ENCODE peak calls at places on chromosomes 5 and 9, in eight cellular contexts. T is stimulated activated CD4-positive, alpha-beta T cell treated with anti-CD3 and anti-CD28 coated beads, Interleukin-2, amount 100 ng/mL, for 24 hours; I is NCI-H2107; O is cardiac muscle cell; X is HTR-8/SVneo; D is ureter; R is smooth muscle cell of the brain vasculature; M is endothelial cell. J is an unnamed sample.
A peak's percentile ranks its signal among the peaks of the same experiment; 100 is the strongest.

GRCh38 chr9:121767176-121767769 is 115.8 kb downstream of the DAB2IP start:
- DNase-seq in T (no peak), I (no peak), O (no peak), X (no peak), D (no peak), R (no peak), M (no peak), J (no peak)

GRCh38 chr5:150497274-150497988 is 10.5 kb upstream of the NDST1 start:
- DNase-seq in T (no peak), I (peak; percentile 27), O (no peak), X (peak; percentile 93), D (peak; percentile 69), R (peak; percentile 60), M (no peak), J (peak; percentile 21)

GRCh38 chr5:94288937-94289336 is 329.5 kb downstream of the KIAA0825 start:
- DNase-seq in T (no peak), I (no peak), O (no peak), X (peak; percentile 4), D (no peak), R (no peak), M (no peak), J (no peak)

GRCh38 chr5:51378778-51379652 is 4.2 kb upstream of the ISL1 start:
- DNase-seq in T (no peak), I (no peak), O (peak; percentile 55), X (no peak), D (no peak), R (no peak), M (peak; percentile 25), J (no peak)

GRCh38 chr5:55402199-55402598 is 94.4 kb downstream of the MTREX start:
- DNase-seq in T (no peak), I (no peak), O (no peak), X (no peak), D (no peak), R (no peak), M (no peak), J (no peak)

GRCh38 chr9:117546894-117547293 is 132.0 kb upstream of the ASTN2 start:
- DNase-seq in T (no peak), I (no peak), O (no peak), X (no peak), D (peak; percentile 51), R (no peak), M (peak; percentile 38), J (no peak)

GRCh38 chr5:132266031-132266835 is 8.7 kb downstream of the PDLIM4 start:
- DNase-seq in T (peak; percentile 14), I (no peak), O (no peak), X (no peak), D (peak; percentile 43), R (no peak), M (no peak), J (no peak)

GRCh38 chr5:140042551-140043507 is at the start of gene NRG2:
- DNase-seq in T (peak; percentile 36), I (peak; percentile 2), O (peak; percentile 86), X (peak; percentile 80), D (peak; percentile 74), R (no peak), M (peak; percentile 68), J (peak; percentile 16)

GRCh38 chr9:27626629-27627564 is 53.6 kb upstream of the C9orf72 start:
- DNase-seq in T (no peak), I (no peak), O (peak; percentile 10), X (no peak), D (no peak), R (no peak), M (no peak), J (no peak)

GRCh38 chr5:119397518-119398380 is 41.9 kb downstream of the TNFAIP8 start:
- DNase-seq in T (no peak), I (no peak), O (no peak), X (no peak), D (no peak), R (no peak), M (no peak), J (no peak)

GRCh38 chr9:99579964-99580363 is 241.7 kb upstream of the NR4A3 start:
- DNase-seq in T (no peak), I (no peak), O (no peak), X (no peak), D (no peak), R (no peak), M (no peak), J (no peak)

GRCh38 chr9:124574944-124575343 is 67.7 kb upstream of the NR5A1 start:
- DNase-seq in T (no peak), I (no peak), O (no peak), X (peak; percentile 47), D (no peak), R (no peak), M (no peak), J (no peak)

GRCh38 chr9:91716815-91717214 is 233.2 kb downstream of the ROR2 start:
- DNase-seq in T (no peak), I (no peak), O (no peak), X (no peak), D (no peak), R (no peak), M (no peak), J (no peak)

GRCh38 chr9:110538169-110538568 is 41.4 kb downstream of the SVEP1 start:
- DNase-seq in T (no peak), I (no peak), O (no peak), X (no peak), D (no peak), R (no peak), M (no peak), J (no peak)

GRCh38 chr9:88280816-88281382 is 107.3 kb upstream of the SPIN1 start:
- DNase-seq in T (no peak), I (no peak), O (no peak), X (no peak), D (no peak), R (no peak), M (peak; percentile 11), J (no peak)

GRCh38 chr9:16202913-16203734 is 650.3 kb downstream of the CCDC171 start:
- DNase-seq in T (no peak), I (no peak), O (no peak), X (peak; percentile 79), D (no peak), R (peak; percentile 82), M (no peak), J (no peak)

GRCh38 chr9:99465231-99465891 is 243.3 kb downstream of the SEC61B start:
- DNase-seq in T (no peak), I (no peak), O (no peak), X (no peak), D (no peak), R (no peak), M (no peak), J (no peak)

GRCh38 chr5:33043598-33043997 is 332.5 kb downstream of the NPR3 start:
- DNase-seq in T (no peak), I (no peak), O (no peak), X (no peak), D (no peak), R (no peak), M (no peak), J (no peak)

GRCh38 chr5:56278267-56278826 is 45.2 kb upstream of the ANKRD55 start:
- DNase-seq in T (no peak), I (no peak), O (no peak), X (peak; percentile 71), D (no peak), R (no peak), M (no peak), J (no peak)

GRCh38 chr5:96734871-96735325 is 72.7 kb downstream of the CAST start:
- DNase-seq in T (no peak), I (no peak), O (no peak), X (no peak), D (no peak), R (no peak), M (no peak), J (no peak)

GRCh38 chr5:31935702-31936347 is 238.3 kb downstream of the GOLPH3 start:
- DNase-seq in T (no peak), I (peak; percentile 81), O (no peak), X (peak; percentile 54), D (no peak), R (no peak), M (no peak), J (no peak)

GRCh38 chr5:160181965-160182622 is 47.2 kb upstream of the FABP6 start:
- DNase-seq in T (no peak), I (no peak), O (no peak), X (no peak), D (no peak), R (no peak), M (no peak), J (no peak)

GRCh38 chr9:134297082-134297415 is 29.2 kb upstream of the RXRA start:
- DNase-seq in T (no peak), I (no peak), O (no peak), X (no peak), D (no peak), R (no peak), M (no peak), J (no peak)

GRCh38 chr5:65072836-65073620 is 304.3 kb downstream of the CWC27 start:
- DNase-seq in T (no peak), I (no peak), O (no peak), X (no peak), D (no peak), R (no peak), M (no peak), J (no peak)

GRCh38 chr5:5419291-5420210 is 2.9 kb upstream of the ICE1 start:
- DNase-seq in T (no peak), I (peak; percentile 30), O (peak; percentile 46), X (peak; percentile 76), D (no peak), R (no peak), M (no peak), J (no peak)

GRCh38 chr5:12848709-12849108 is 944.5 kb upstream of the CTNND2 start:
- DNase-seq in T (no peak), I (no peak), O (no peak), X (no peak), D (no peak), R (no peak), M (no peak), J (no peak)

GRCh38 chr9:108188482-108188881 is 667.3 kb downstream of the ACTL7B start:
- DNase-seq in T (no peak), I (no peak), O (no peak), X (no peak), D (no peak), R (no peak), M (no peak), J (no peak)

GRCh38 chr5:132688536-132689409 is 15.0 kb downstream of the IL4 start:
- DNase-seq in T (peak; percentile 32), I (no peak), O (no peak), X (no peak), D (no peak), R (no peak), M (no peak), J (no peak)

GRCh38 chr9:120982851-120983250 is 56.3 kb upstream of the TRAF1 start:
- DNase-seq in T (no peak), I (no peak), O (no peak), X (no peak), D (no peak), R (no peak), M (no peak), J (no peak)

J was measured in NCI-H510A.